ENCODE peak calls at places on chromosome 3, in eight cellular contexts. One of them, this sample, is unnamed.

GRCh38 chr3:132726341-132726823 is 4.2 kb upstream of the NPHP3 start:
- DNase-seq in pancreas: no peak
- DNase-seq in uterus: no peak
- DNase-seq in right lobe of liver: no peak
- DNase-seq in H9: no peak
- DNase-seq in CD8-positive, alpha-beta memory T cell: peak; percentile 52
- DNase-seq in sigmoid colon: no peak
- DNase-seq in lower lobe of right lung: no peak
- DNase-seq in this sample: no peak

GRCh38 chr3:4323246-4324027 is 20.3 kb downstream of the SETMAR start:
- DNase-seq in right lobe of liver: no peak
- DNase-seq in pancreas: no peak
- DNase-seq in uterus: no peak
- DNase-seq in H9: no peak
- DNase-seq in CD8-positive, alpha-beta memory T cell: no peak
- DNase-seq in sigmoid colon: no peak
- DNase-seq in lower lobe of right lung: no peak
- DNase-seq in this sample: no peak

GRCh38 chr3:146747928-146748327 is 142.8 kb upstream of the PLSCR5 start:
- DNase-seq in lower lobe of right lung: no peak
- DNase-seq in sigmoid colon: no peak
- DNase-seq in uterus: no peak
- DNase-seq in CD8-positive, alpha-beta memory T cell: no peak
- DNase-seq in pancreas: no peak
- DNase-seq in right lobe of liver: no peak
- DNase-seq in H9: no peak
- DNase-seq in this sample: no peak

GRCh38 chr3:138964923-138965322 is 17.9 kb downstream of the FOXL2NB start:
- DNase-seq in uterus: no peak
- DNase-seq in pancreas: no peak
- DNase-seq in CD8-positive, alpha-beta memory T cell: no peak
- DNase-seq in lower lobe of right lung: no peak
- DNase-seq in right lobe of liver: no peak
- DNase-seq in sigmoid colon: no peak
- DNase-seq in H9: no peak
- DNase-seq in this sample: no peak

GRCh38 chr3:100256724-100257123 is 4.1 kb upstream of the TBC1D23 start:
- DNase-seq in right lobe of liver: no peak
- DNase-seq in sigmoid colon: no peak
- DNase-seq in H9: no peak
- DNase-seq in pancreas: no peak
- DNase-seq in lower lobe of right lung: no peak
- DNase-seq in CD8-positive, alpha-beta memory T cell: no peak
- DNase-seq in uterus: no peak
- DNase-seq in this sample: no peak

GRCh38 chr3:71984843-71985594 is 200.1 kb upstream of the PROK2 start:
- DNase-seq in lower lobe of right lung: no peak
- DNase-seq in H9: no peak
- DNase-seq in uterus: no peak
- DNase-seq in sigmoid colon: no peak
- DNase-seq in pancreas: no peak
- DNase-seq in right lobe of liver: no peak
- DNase-seq in CD8-positive, alpha-beta memory T cell: no peak
- DNase-seq in this sample: no peak

GRCh38 chr3:152471814-152472605 is 203.3 kb downstream of the MBNL1 start:
- DNase-seq in pancreas: peak; percentile 67
- DNase-seq in H9: peak; percentile 37
- DNase-seq in sigmoid colon: peak; percentile 73
- DNase-seq in uterus: peak; percentile 71
- DNase-seq in right lobe of liver: no peak
- DNase-seq in lower lobe of right lung: peak; percentile 41
- DNase-seq in CD8-positive, alpha-beta memory T cell: peak; percentile 57
- DNase-seq in this sample: peak; percentile 74

GRCh38 chr3:190513409-190514162 is at the start of gene IL1RAP:
- DNase-seq in sigmoid colon: peak; percentile 94
- DNase-seq in right lobe of liver: peak; percentile 97
- DNase-seq in CD8-positive, alpha-beta memory T cell: peak; percentile 88
- DNase-seq in H9: peak; percentile 88
- DNase-seq in pancreas: peak; percentile 91
- DNase-seq in lower lobe of right lung: peak; percentile 96
- DNase-seq in uterus: peak; percentile 92
- DNase-seq in this sample: peak; percentile 96

GRCh38 chr3:133488785-133489367 is 84.6 kb upstream of the CDV3 start:
- DNase-seq in CD8-positive, alpha-beta memory T cell: no peak
- DNase-seq in lower lobe of right lung: no peak
- DNase-seq in pancreas: peak; percentile 27
- DNase-seq in H9: no peak
- DNase-seq in uterus: no peak
- DNase-seq in right lobe of liver: no peak
- DNase-seq in sigmoid colon: no peak
- DNase-seq in this sample: no peak

GRCh38 chr3:150308481-150308918 is 99.6 kb upstream of the TSC22D2 start:
- DNase-seq in sigmoid colon: no peak
- DNase-seq in CD8-positive, alpha-beta memory T cell: no peak
- DNase-seq in pancreas: no peak
- DNase-seq in right lobe of liver: no peak
- DNase-seq in lower lobe of right lung: no peak
- DNase-seq in uterus: no peak
- DNase-seq in H9: no peak
- DNase-seq in this sample: no peak

GRCh38 chr3:126197854-126198584 is 17.6 kb upstream of the ALDH1L1 start:
- DNase-seq in H9: peak; percentile 77
- DNase-seq in uterus: peak; percentile 67
- DNase-seq in CD8-positive, alpha-beta memory T cell: no peak
- DNase-seq in sigmoid colon: peak; percentile 87
- DNase-seq in right lobe of liver: peak; percentile 77
- DNase-seq in lower lobe of right lung: peak; percentile 57
- DNase-seq in pancreas: peak; percentile 84
- DNase-seq in this sample: peak; percentile 79

GRCh38 chr3:30342319-30343060 is 263.9 kb upstream of the TGFBR2 start:
- DNase-seq in CD8-positive, alpha-beta memory T cell: no peak
- DNase-seq in sigmoid colon: peak; percentile 81
- DNase-seq in right lobe of liver: no peak
- DNase-seq in uterus: peak; percentile 35
- DNase-seq in H9: no peak
- DNase-seq in pancreas: peak; percentile 56
- DNase-seq in lower lobe of right lung: no peak
- DNase-seq in this sample: no peak

GRCh38 chr3:21188459-21188858 is 562.6 kb downstream of the ZNF385D start:
- DNase-seq in uterus: no peak
- DNase-seq in lower lobe of right lung: no peak
- DNase-seq in right lobe of liver: no peak
- DNase-seq in H9: no peak
- DNase-seq in CD8-positive, alpha-beta memory T cell: no peak
- DNase-seq in pancreas: no peak
- DNase-seq in sigmoid colon: no peak
- DNase-seq in this sample: no peak

GRCh38 chr3:123616593-123616992 is 31.7 kb upstream of the HACD2 start:
- DNase-seq in lower lobe of right lung: no peak
- DNase-seq in CD8-positive, alpha-beta memory T cell: no peak
- DNase-seq in pancreas: no peak
- DNase-seq in sigmoid colon: no peak
- DNase-seq in uterus: no peak
- DNase-seq in right lobe of liver: no peak
- DNase-seq in H9: no peak
- DNase-seq in this sample: no peak

GRCh38 chr3:130761730-130762311 is 15.2 kb upstream of the PIK3R4 start:
- DNase-seq in H9: no peak
- DNase-seq in right lobe of liver: no peak
- DNase-seq in lower lobe of right lung: no peak
- DNase-seq in CD8-positive, alpha-beta memory T cell: no peak
- DNase-seq in pancreas: no peak
- DNase-seq in sigmoid colon: no peak
- DNase-seq in uterus: no peak
- DNase-seq in this sample: no peak

GRCh38 chr3:190338717-190339116 is 16.5 kb upstream of the CLDN1 start:
- DNase-seq in CD8-positive, alpha-beta memory T cell: no peak
- DNase-seq in right lobe of liver: no peak
- DNase-seq in pancreas: no peak
- DNase-seq in H9: no peak
- DNase-seq in sigmoid colon: no peak
- DNase-seq in uterus: no peak
- DNase-seq in lower lobe of right lung: no peak
- DNase-seq in this sample: no peak

GRCh38 chr3:55629432-55629831 is 142.3 kb upstream of the WNT5A start:
- DNase-seq in pancreas: no peak
- DNase-seq in CD8-positive, alpha-beta memory T cell: no peak
- DNase-seq in lower lobe of right lung: peak; percentile 62
- DNase-seq in right lobe of liver: no peak
- DNase-seq in uterus: no peak
- DNase-seq in H9: no peak
- DNase-seq in sigmoid colon: no peak
- DNase-seq in this sample: no peak

GRCh38 chr3:137194301-137194700 is 236.5 kb downstream of the IL20RB start:
- DNase-seq in lower lobe of right lung: no peak
- DNase-seq in sigmoid colon: no peak
- DNase-seq in H9: no peak
- DNase-seq in pancreas: no peak
- DNase-seq in right lobe of liver: no peak
- DNase-seq in CD8-positive, alpha-beta memory T cell: no peak
- DNase-seq in uterus: no peak
- DNase-seq in this sample: no peak

GRCh38 chr3:182180646-182181385 is 469.1 kb downstream of the SOX2 start:
- DNase-seq in lower lobe of right lung: no peak
- DNase-seq in pancreas: no peak
- DNase-seq in CD8-positive, alpha-beta memory T cell: no peak
- DNase-seq in right lobe of liver: no peak
- DNase-seq in uterus: no peak
- DNase-seq in H9: no peak
- DNase-seq in sigmoid colon: no peak
- DNase-seq in this sample: no peak

GRCh38 chr3:129673012-129673411 is 66.5 kb upstream of the PLXND1 start:
- DNase-seq in right lobe of liver: no peak
- DNase-seq in uterus: no peak
- DNase-seq in H9: no peak
- DNase-seq in pancreas: no peak
- DNase-seq in CD8-positive, alpha-beta memory T cell: no peak
- DNase-seq in sigmoid colon: no peak
- DNase-seq in lower lobe of right lung: no peak
- DNase-seq in this sample: no peak
- H3K27ac ChIP-seq in right lobe of liver: no peak overlapping the region
- H3K27ac ChIP-seq in uterus: no peak overlapping the region
- H3K27ac ChIP-seq in H9: no peak overlapping the region
- H3K27ac ChIP-seq in pancreas: no peak overlapping the region
- H3K27ac ChIP-seq in CD8-positive, alpha-beta memory T cell: no peak overlapping the region
- H3K27ac ChIP-seq in sigmoid colon: no peak overlapping the region
- H3K27ac ChIP-seq in lower lobe of right lung: no peak overlapping the region
- H3K27ac ChIP-seq in this sample: no peak overlapping the region

DNA sequence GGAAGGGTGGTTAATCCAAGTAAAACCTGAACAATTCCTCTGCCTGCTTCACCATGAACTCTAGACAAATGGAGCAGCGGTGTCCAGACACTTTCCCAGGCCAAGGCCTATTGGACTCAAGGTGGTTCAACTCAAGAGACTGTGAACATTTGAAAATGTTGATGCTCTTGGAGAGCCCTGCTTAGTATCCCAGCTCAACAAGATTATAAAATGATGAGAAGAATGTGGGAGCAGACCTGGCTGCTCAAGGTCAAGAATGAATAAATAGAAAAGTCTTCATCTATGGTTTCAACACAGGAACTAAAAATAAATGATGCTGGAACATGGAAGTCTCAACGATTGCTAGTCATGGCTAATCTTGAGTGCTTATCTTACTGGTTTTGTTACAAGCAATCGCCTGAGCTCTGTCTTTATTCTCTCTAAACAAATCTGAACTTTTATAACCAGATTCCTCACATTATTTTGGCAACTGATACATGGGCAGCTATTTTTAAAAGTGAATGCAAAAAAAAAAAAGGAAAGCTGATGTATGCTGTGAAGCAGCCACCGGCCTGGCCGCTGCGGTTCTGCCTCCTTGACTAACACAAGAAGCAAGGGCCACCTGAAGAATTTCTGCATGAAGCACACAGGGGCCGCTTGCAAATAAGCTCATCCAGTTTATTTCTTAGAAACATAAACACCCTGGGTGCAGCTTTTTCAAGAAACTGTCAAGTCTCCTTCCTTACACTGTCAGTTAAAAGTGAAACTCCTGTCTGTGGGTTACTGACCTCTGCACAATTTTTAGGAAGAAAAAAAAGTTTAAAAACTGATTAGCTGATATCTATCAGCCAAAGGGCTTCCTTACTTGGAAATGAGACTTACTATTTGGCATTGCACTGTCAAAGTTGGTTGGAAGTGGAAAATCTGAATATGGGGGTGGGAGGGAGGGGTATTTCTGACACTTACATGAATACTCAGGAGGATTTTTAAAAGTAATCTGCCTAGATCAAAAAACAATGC is 120.1 kb upstream of the ARHGEF3 start:
- DNase-seq in H9: no peak
- DNase-seq in CD8-positive, alpha-beta memory T cell: no peak
- DNase-seq in right lobe of liver: no peak
- DNase-seq in pancreas: no peak
- DNase-seq in sigmoid colon: peak; percentile 71
- DNase-seq in uterus: no peak
- DNase-seq in lower lobe of right lung: no peak
- DNase-seq in this sample: no peak
- H3K4me1 ChIP-seq in H9: no peaks in the 10 kb centered on the region
- H3K4me1 ChIP-seq in CD8-positive, alpha-beta memory T cell: peaks cover 88% of the 10 kb centered on the region
- H3K4me1 ChIP-seq in right lobe of liver: no peaks in the 10 kb centered on the region
- H3K4me1 ChIP-seq in pancreas: no peaks in the 10 kb centered on the region
- H3K4me1 ChIP-seq in sigmoid colon: peaks cover 74% of the 10 kb centered on the region
- H3K4me1 ChIP-seq in uterus: peaks cover 21% of the 10 kb centered on the region
- H3K4me1 ChIP-seq in lower lobe of right lung: peaks cover 74% of the 10 kb centered on the region
- H3K4me1 ChIP-seq in this sample: no peaks in the 10 kb centered on the region

DNA sequence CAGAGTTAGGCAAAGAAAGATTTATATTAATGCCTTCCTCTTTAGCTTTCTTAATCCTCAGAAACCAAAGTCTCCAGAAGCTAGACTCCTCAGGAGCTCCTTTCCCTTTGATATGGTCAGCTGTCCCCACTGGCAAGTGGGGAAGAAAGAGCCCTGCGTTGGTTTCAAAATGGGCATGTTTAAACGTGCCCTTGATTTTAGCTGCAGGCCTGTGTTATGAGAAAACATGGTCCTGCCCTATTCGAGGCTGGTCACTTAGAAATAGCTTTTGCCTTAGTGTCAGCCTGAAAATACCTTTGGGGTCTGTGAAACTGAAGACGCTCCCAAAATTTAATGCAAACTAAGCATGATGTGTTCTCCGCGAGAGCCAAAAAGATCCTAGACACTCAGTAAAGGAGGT is 135.5 kb upstream of the RARB start:
- DNase-seq in lower lobe of right lung: no peak
- DNase-seq in pancreas: no peak
- DNase-seq in sigmoid colon: no peak
- DNase-seq in CD8-positive, alpha-beta memory T cell: no peak
- DNase-seq in right lobe of liver: no peak
- DNase-seq in uterus: no peak
- DNase-seq in H9: no peak
- DNase-seq in this sample: no peak
- H3K27ac ChIP-seq in lower lobe of right lung: no peak overlapping the region
- H3K27ac ChIP-seq in pancreas: no peak overlapping the region
- H3K27ac ChIP-seq in sigmoid colon: no peak overlapping the region
- H3K27ac ChIP-seq in CD8-positive, alpha-beta memory T cell: no peak overlapping the region
- H3K27ac ChIP-seq in right lobe of liver: no peak overlapping the region
- H3K27ac ChIP-seq in uterus: no peak overlapping the region
- H3K27ac ChIP-seq in H9: no peak overlapping the region
- H3K27ac ChIP-seq in this sample: no peak overlapping the region

DNA sequence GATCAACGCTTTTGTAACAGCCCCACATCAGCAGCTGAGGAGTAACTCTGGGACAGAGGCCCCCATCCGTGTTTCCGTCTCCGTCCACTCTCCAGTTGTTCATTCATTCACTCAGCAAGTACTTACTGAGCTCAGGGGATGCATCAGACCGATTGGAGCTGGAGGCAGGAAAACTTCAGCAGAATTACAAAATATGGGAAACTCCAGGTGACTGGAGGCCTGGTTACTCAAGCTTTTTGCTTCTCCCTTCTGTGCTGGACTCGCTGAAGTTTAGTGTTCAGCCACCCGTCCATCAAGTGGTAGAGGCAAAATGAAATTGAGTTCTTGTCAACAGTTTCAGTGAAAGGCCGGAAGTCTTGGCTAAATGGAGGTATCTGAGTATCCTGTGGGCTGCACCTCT is 14.5 kb downstream of the NRROS start:
- DNase-seq in CD8-positive, alpha-beta memory T cell: no peak
- DNase-seq in H9: no peak
- DNase-seq in pancreas: no peak
- DNase-seq in uterus: no peak
- DNase-seq in right lobe of liver: no peak
- DNase-seq in sigmoid colon: no peak
- DNase-seq in lower lobe of right lung: no peak
- DNase-seq in this sample: no peak
- H3K4me1 ChIP-seq in CD8-positive, alpha-beta memory T cell: peaks cover 16% of the 10 kb centered on the region
- H3K4me1 ChIP-seq in H9: peaks cover 1% of the 10 kb centered on the region
- H3K4me1 ChIP-seq in pancreas: no peaks in the 10 kb centered on the region
- H3K4me1 ChIP-seq in uterus: no peaks in the 10 kb centered on the region
- H3K4me1 ChIP-seq in right lobe of liver: no peaks in the 10 kb centered on the region
- H3K4me1 ChIP-seq in sigmoid colon: peaks cover 13% of the 10 kb centered on the region
- H3K4me1 ChIP-seq in lower lobe of right lung: peaks cover 47% of the 10 kb centered on the region
- H3K4me1 ChIP-seq in this sample: no peaks in the 10 kb centered on the region

This sample was measured in aorta.